ENCODE peak calls at places on chromosome 1, in five cellular contexts. P, O, Z, A and R are unnamed samples.

GRCh38 chr1:231407537-231408396 is 14.3 kb downstream of the EGLN1 start:
- DNase-seq in A (no peak), Z (no peak), P (no peak), O (no peak), R (no peak)

GRCh38 chr1:15452216-15452615 is 4.3 kb upstream of the CELA2A start:
- DNase-seq in P (no peak), Z (no peak), A (no peak), O (no peak), R (no peak)

GRCh38 chr1:67832737-67833594 is at the start of gene GNG12:
- DNase-seq in O (peak; percentile 85), P (peak; percentile 84), Z (peak; percentile 86), A (peak; percentile 84), R (peak; percentile 76)

GRCh38 chr1:2998503-2999100 is 22.7 kb upstream of the ACTRT2 start:
- DNase-seq in Z (no peak), P (no peak), A (no peak), O (peak; percentile 9), R (no peak)

GRCh38 chr1:115184260-115184950 is 95.1 kb upstream of the TSPAN2 start:
- DNase-seq in A (no peak), P (no peak), Z (no peak), O (peak; percentile 47), R (no peak)

GRCh38 chr1:242811092-242811840 is 286.8 kb upstream of the PLD5 start:
- DNase-seq in Z (no peak), O (no peak), P (peak; percentile 44), A (no peak), R (no peak)

GRCh38 chr1:2991753-2992495 is 29.3 kb upstream of the ACTRT2 start:
- DNase-seq in O (peak; percentile 4), P (no peak), A (no peak), Z (no peak), R (no peak)

GRCh38 chr1:110607663-110608230 is 1.6 kb upstream of the KCNA2 start:
- DNase-seq in Z (no peak), O (no peak), P (no peak), A (peak; percentile 27), R (no peak)

GRCh38 chr1:1217621-1218523 is 3.9 kb upstream of the TNFRSF4 start:
- DNase-seq in O (no peak), Z (no peak), P (no peak), A (no peak), R (peak; percentile 72)

GRCh38 chr1:200862713-200863415 is 9.9 kb upstream of the GPR25 start:
- DNase-seq in P (no peak), A (no peak), O (no peak), Z (no peak), R (no peak)

GRCh38 chr1:207866471-207867135 is 44.3 kb downstream of the CD34 start:
- DNase-seq in P (no peak), A (peak; percentile 36), Z (no peak), O (peak; percentile 73), R (no peak)

GRCh38 chr1:162387226-162388082 is 5.9 kb downstream of the C1orf226 start:
- DNase-seq in A (no peak), O (no peak), P (no peak), Z (no peak), R (no peak)

GRCh38 chr1:172673761-172674160 is 14.9 kb downstream of the FASLG start:
- DNase-seq in A (no peak), Z (no peak), O (no peak), P (no peak), R (no peak)

GRCh38 chr1:30525980-30526651 is 197.3 kb downstream of the MATN1 start:
- DNase-seq in Z (peak; percentile 51), O (peak; percentile 83), P (peak; percentile 76), A (peak; percentile 5), R (peak; percentile 66)

GRCh38 chr1:21164266-21164665 is 12.4 kb downstream of the EIF4G3 start:
- DNase-seq in O (no peak), P (no peak), A (no peak), Z (no peak), R (no peak)

GRCh38 chr1:34858901-34859441 is 578 bp downstream of the SMIM12 start:
- DNase-seq in A (no peak), Z (no peak), P (peak; percentile 6), O (peak; percentile 64), R (peak; percentile 10)

GRCh38 chr1:111559736-111560279 is 56.4 kb upstream of the ADORA3 start:
- DNase-seq in O (no peak), A (no peak), Z (no peak), P (no peak), R (no peak)

GRCh38 chr1:65792671-65793358 is at the start of gene PDE4B:
- DNase-seq in Z (peak; percentile 70), A (no peak), P (peak; percentile 21), O (no peak), R (peak; percentile 18)

GRCh38 chr1:61749574-61749973 is 7.3 kb downstream of the PATJ start:
- DNase-seq in P (no peak), O (no peak), A (no peak), Z (no peak), R (no peak)

GRCh38 chr1:56820755-56821461 is 1.7 kb upstream of the FYB2 start:
- DNase-seq in P (peak; percentile 88), O (peak; percentile 76), A (peak; percentile 89), Z (peak; percentile 88), R (peak; percentile 88)

GRCh38 chr1:222798975-222799374 is 15.9 kb upstream of the DISP1 start:
- DNase-seq in Z (no peak), P (no peak), A (no peak), O (no peak), R (no peak)

GRCh38 chr1:103198996-103199395 is 90.7 kb upstream of the COL11A1 start:
- DNase-seq in Z (no peak), A (no peak), O (no peak), P (no peak), R (no peak)

GRCh38 chr1:204154525-204155255 is 2.8 kb upstream of the ETNK2 start:
- DNase-seq in P (no peak), O (peak; percentile 13), A (no peak), Z (no peak), R (no peak)

GRCh38 chr1:204151562-204152309 is at the start of gene ETNK2:
- DNase-seq in A (peak; percentile 71), P (peak; percentile 76), O (peak; percentile 68), Z (peak; percentile 83), R (peak; percentile 50)

GRCh38 chr1:204153667-204154066 is 1.8 kb upstream of the ETNK2 start:
- DNase-seq in Z (no peak), A (no peak), O (peak; percentile 2), P (no peak), R (no peak)

GRCh38 chr1:204150702-204151561 is 912 bp downstream of the ETNK2 start:
- DNase-seq in P (no peak), O (no peak), Z (no peak), A (peak; percentile 49), R (peak; percentile 45)

DNA sequence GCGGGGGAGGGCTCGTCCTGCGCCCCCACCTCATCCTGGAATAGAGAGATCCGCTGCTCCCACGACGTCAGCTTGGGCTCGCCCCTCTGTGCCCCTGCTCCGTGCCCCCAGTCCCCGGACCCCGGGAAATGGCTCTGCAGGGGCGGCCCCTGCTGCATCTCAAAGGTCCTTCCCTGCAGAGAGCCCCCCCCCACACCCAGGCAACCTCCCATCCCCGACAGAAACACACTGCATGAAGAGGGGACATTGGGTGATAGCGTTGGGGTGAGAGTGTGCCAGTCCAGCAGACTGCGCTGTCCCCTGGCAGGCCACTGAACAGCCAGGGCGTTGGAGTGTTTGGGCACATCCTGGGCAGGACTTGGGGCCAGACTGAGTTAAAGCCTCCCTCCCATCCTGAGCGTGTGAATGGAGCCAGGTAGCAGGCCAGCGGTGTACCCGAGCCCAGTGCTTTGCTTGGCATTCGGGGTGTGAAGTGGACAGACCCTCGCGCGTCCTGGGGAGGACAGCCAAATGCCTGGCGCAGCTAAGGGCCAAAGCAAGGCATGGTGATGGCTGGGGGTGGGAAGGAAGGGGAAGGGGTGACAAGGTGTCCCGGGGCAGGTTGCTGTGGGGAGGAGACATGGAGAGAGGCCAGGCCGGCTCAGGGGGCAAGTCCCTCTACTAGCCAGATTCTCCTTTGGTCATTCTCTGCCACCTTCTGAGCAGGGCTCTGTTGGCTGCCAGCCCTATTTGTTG is 633 bp upstream of the ETNK2 start:
- DNase-seq in A (peak; percentile 44), Z (no peak), P (peak; percentile 17), O (peak; percentile 28), R (no peak)
- TF ChIP-seq CTCF in A (no peak), Z (no peak), P (no peak), O (no peak), R (no peak)

GRCh38 chr1:181136738-181137122 is 48.2 kb downstream of the IER5 start:
- DNase-seq in P (no peak), Z (no peak), A (no peak), O (no peak), R (no peak)

GRCh38 chr1:181133969-181134418 is 45.5 kb downstream of the IER5 start:
- DNase-seq in Z (no peak), O (no peak), P (no peak), A (no peak), R (no peak)

GRCh38 chr1:181134543-181135461 is 46.3 kb downstream of the IER5 start:
- DNase-seq in P (peak; percentile 52), A (peak; percentile 78), O (no peak), Z (peak; percentile 84), R (peak; percentile 35)

GRCh38 chr1:181135815-181136737 is 47.6 kb downstream of the IER5 start:
- DNase-seq in Z (no peak), O (no peak), A (no peak), P (no peak), R (peak; percentile 53)

DNA sequence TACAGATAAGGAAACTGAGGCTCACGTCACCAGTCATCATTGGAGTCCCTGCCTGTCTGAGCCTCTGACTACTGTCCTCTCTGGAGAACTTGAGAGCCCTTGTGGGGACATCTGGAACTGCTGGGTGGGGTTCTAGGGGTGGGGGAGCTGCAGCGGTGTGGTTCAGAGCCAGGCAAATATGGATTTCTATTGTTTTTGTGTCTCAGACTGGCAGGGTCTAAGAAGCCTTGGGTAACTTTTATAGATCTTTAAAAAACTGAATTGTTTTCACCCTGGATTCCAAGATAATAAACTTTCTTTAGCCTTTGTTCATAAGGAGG is 46.9 kb downstream of the IER5 start:
- DNase-seq in A (no peak), P (no peak), Z (no peak), O (no peak), R (peak; percentile 64)
- TF ChIP-seq CTCF in A (no peak), P (peak; percentile 25), Z (peak; percentile 39), O (no peak), R (peak; percentile 55)

GRCh38 chr1:39354572-39354971 is 136.9 kb upstream of the BMP8A start:
- DNase-seq in Z (no peak), A (no peak), P (no peak), O (no peak), R (no peak)
- TF ChIP-seq CTCF in Z (peak; percentile 6), A (no peak), P (no peak), O (no peak), R (peak; percentile 35)

DNA sequence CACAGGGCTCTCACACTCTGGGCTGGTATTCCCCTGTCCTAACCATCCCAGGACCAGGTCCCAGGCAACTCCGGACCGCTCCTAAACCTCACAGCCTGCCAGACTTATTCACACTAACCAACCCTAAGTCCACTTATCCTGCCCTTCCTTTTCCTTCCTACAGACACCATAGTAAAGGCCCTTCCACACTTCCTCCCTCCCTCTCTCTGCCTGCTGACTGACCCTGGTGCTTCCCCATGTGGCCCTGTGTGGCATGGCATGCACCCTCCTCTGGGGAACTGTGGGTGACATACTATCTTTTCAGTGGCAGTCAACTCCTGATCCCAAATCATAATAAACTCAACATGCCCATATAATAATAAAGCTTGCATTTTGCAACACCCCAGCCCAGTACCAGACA is 155.1 kb upstream of the DNAH14 start:
- DNase-seq in A (no peak), Z (no peak), O (no peak), P (peak; percentile 6), R (peak; percentile 14)
- TF ChIP-seq CTCF in A (no peak), Z (peak; percentile 18), O (no peak), P (no peak), R (peak; percentile 29)